ENCODE peak calls at places on chromosomes 1 and 21, in eight cellular contexts. One of them, this sample, is unnamed. For H3K4me1, the result is how much of the 10 kb centered on the place peaks cover.

GRCh38 chr1:6872573-6873261 is 87.5 kb downstream of the CAMTA1 start:
- DNase-seq in transverse colon: no peak
- DNase-seq in endodermal cell: no peak
- DNase-seq in stomach: no peak
- DNase-seq in thyroid gland: no peak
- DNase-seq in A549: no peak
- DNase-seq in lower lobe of right lung: no peak
- DNase-seq in psoas muscle: no peak
- DNase-seq in this sample: no peak

GRCh38 chr1:180083164-180083563 is 71.5 kb upstream of the QSOX1 start:
- DNase-seq in transverse colon: no peak
- DNase-seq in endodermal cell: no peak
- DNase-seq in stomach: no peak
- DNase-seq in thyroid gland: no peak
- DNase-seq in A549: no peak
- DNase-seq in lower lobe of right lung: no peak
- DNase-seq in psoas muscle: no peak
- DNase-seq in this sample: no peak

GRCh38 chr1:152946248-152946647 is 758 bp upstream of the SPRR5 start:
- DNase-seq in transverse colon: no peak
- DNase-seq in endodermal cell: no peak
- DNase-seq in stomach: no peak
- DNase-seq in thyroid gland: no peak
- DNase-seq in A549: no peak
- DNase-seq in lower lobe of right lung: no peak
- DNase-seq in psoas muscle: no peak
- DNase-seq in this sample: no peak

GRCh38 chr21:32770514-32771133 is 931 bp downstream of the PAXBP1 start:
- DNase-seq in transverse colon: no peak
- DNase-seq in endodermal cell: no peak
- DNase-seq in stomach: no peak
- DNase-seq in thyroid gland: peak
- DNase-seq in A549: no peak
- DNase-seq in lower lobe of right lung: no peak
- DNase-seq in psoas muscle: no peak
- DNase-seq in this sample: no peak

GRCh38 chr1:39238476-39238875 is 34.0 kb downstream of the MACF1 start:
- DNase-seq in transverse colon: no peak
- DNase-seq in endodermal cell: no peak
- DNase-seq in stomach: no peak
- DNase-seq in thyroid gland: no peak
- DNase-seq in A549: no peak
- DNase-seq in lower lobe of right lung: no peak
- DNase-seq in psoas muscle: no peak
- DNase-seq in this sample: no peak

GRCh38 chr1:46719689-46720088 is 775 bp upstream of the EFCAB14 start:
- DNase-seq in transverse colon: peak
- DNase-seq in endodermal cell: no peak
- DNase-seq in stomach: peak
- DNase-seq in thyroid gland: no peak
- DNase-seq in A549: no peak
- DNase-seq in lower lobe of right lung: peak
- DNase-seq in psoas muscle: no peak
- DNase-seq in this sample: no peak

GRCh38 chr21:46116846-46117585 is 19.1 kb downstream of the COL6A2 start:
- DNase-seq in transverse colon: peak
- DNase-seq in endodermal cell: peak
- DNase-seq in stomach: no peak
- DNase-seq in thyroid gland: no peak
- DNase-seq in A549: no peak
- DNase-seq in lower lobe of right lung: peak
- DNase-seq in psoas muscle: peak
- DNase-seq in this sample: no peak

GRCh38 chr1:165495811-165496143 is 48.0 kb upstream of the LRRC52 start:
- DNase-seq in transverse colon: no peak
- DNase-seq in endodermal cell: no peak
- DNase-seq in stomach: no peak
- DNase-seq in thyroid gland: no peak
- DNase-seq in A549: no peak
- DNase-seq in lower lobe of right lung: no peak
- DNase-seq in psoas muscle: no peak
- DNase-seq in this sample: no peak

GRCh38 chr1:9281071-9281827 is 11.4 kb upstream of the SPSB1 start:
- DNase-seq in transverse colon: no peak
- DNase-seq in endodermal cell: no peak
- DNase-seq in stomach: no peak
- DNase-seq in thyroid gland: no peak
- DNase-seq in A549: no peak
- DNase-seq in lower lobe of right lung: no peak
- DNase-seq in psoas muscle: peak
- DNase-seq in this sample: no peak

GRCh38 chr1:30234091-30234490 is 489.3 kb downstream of the MATN1 start:
- DNase-seq in transverse colon: no peak
- DNase-seq in endodermal cell: no peak
- DNase-seq in stomach: no peak
- DNase-seq in thyroid gland: no peak
- DNase-seq in A549: no peak
- DNase-seq in lower lobe of right lung: no peak
- DNase-seq in psoas muscle: no peak
- DNase-seq in this sample: no peak

GRCh38 chr1:30226648-30227047 is 496.7 kb downstream of the MATN1 start:
- DNase-seq in transverse colon: no peak
- DNase-seq in endodermal cell: no peak
- DNase-seq in stomach: no peak
- DNase-seq in thyroid gland: no peak
- DNase-seq in A549: no peak
- DNase-seq in lower lobe of right lung: no peak
- DNase-seq in psoas muscle: no peak
- DNase-seq in this sample: no peak

GRCh38 chr1:30229960-30230359 is 493.4 kb downstream of the MATN1 start:
- DNase-seq in transverse colon: no peak
- DNase-seq in endodermal cell: no peak
- DNase-seq in stomach: no peak
- DNase-seq in thyroid gland: no peak
- DNase-seq in A549: no peak
- DNase-seq in lower lobe of right lung: no peak
- DNase-seq in psoas muscle: no peak
- DNase-seq in this sample: no peak

GRCh38 chr1:30229557-30229956 is 493.8 kb downstream of the MATN1 start:
- DNase-seq in transverse colon: no peak
- DNase-seq in endodermal cell: no peak
- DNase-seq in stomach: no peak
- DNase-seq in thyroid gland: no peak
- DNase-seq in A549: no peak
- DNase-seq in lower lobe of right lung: no peak
- DNase-seq in psoas muscle: no peak
- DNase-seq in this sample: no peak

DNA sequence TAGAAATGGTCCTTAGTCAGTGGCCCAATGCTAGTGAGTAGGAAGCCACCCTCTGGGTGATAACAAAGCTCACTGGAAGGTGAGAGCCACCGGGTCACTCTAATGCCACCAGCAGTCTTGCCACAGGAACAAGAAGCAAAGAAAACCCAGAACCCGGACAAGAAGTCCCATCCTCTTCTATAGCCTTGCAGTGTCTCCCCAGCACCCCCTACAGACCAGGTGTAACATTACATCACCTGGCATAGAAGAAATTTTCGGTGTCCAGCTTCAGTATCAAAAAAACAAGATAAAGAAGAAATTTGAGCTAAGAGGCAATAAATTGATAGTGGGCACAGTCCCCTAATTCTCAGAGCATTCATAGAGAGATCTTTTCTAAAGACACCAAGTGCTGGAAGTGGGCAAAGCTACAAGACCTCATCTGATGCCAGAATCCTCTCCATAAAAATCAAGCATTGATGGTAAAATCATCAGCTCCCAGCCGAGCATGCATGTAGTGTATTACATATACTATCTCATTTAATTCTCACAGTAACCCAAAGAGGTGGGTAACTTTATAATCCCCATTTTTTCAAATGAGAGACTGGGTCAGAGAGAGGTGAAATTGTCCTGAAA is 491.0 kb downstream of the MATN1 start:
- DNase-seq in transverse colon: no peak
- DNase-seq in endodermal cell: peak
- DNase-seq in stomach: no peak
- DNase-seq in thyroid gland: no peak
- DNase-seq in A549: peak
- DNase-seq in lower lobe of right lung: no peak
- DNase-seq in psoas muscle: no peak
- DNase-seq in this sample: no peak
- TF ChIP-seq CTCF in transverse colon: peak
- TF ChIP-seq CTCF in endodermal cell: peak
- TF ChIP-seq CTCF in stomach: peak
- TF ChIP-seq CTCF in thyroid gland: no peak
- TF ChIP-seq CTCF in A549: peak
- TF ChIP-seq CTCF in lower lobe of right lung: peak
- TF ChIP-seq CTCF in psoas muscle: peak
- TF ChIP-seq CTCF in this sample: no peak

GRCh38 chr1:235990376-235990795 is 74.5 kb downstream of the NID1 start:
- DNase-seq in transverse colon: no peak
- DNase-seq in endodermal cell: no peak
- DNase-seq in stomach: no peak
- DNase-seq in thyroid gland: no peak
- DNase-seq in A549: no peak
- DNase-seq in lower lobe of right lung: no peak
- DNase-seq in psoas muscle: no peak
- DNase-seq in this sample: no peak

GRCh38 chr1:235992346-235992745 is 72.5 kb downstream of the NID1 start:
- DNase-seq in transverse colon: no peak
- DNase-seq in endodermal cell: no peak
- DNase-seq in stomach: no peak
- DNase-seq in thyroid gland: no peak
- DNase-seq in A549: no peak
- DNase-seq in lower lobe of right lung: no peak
- DNase-seq in psoas muscle: no peak
- DNase-seq in this sample: no peak

GRCh38 chr1:235992868-235993267 is 72.0 kb downstream of the NID1 start:
- DNase-seq in transverse colon: no peak
- DNase-seq in endodermal cell: no peak
- DNase-seq in stomach: no peak
- DNase-seq in thyroid gland: no peak
- DNase-seq in A549: no peak
- DNase-seq in lower lobe of right lung: no peak
- DNase-seq in psoas muscle: no peak
- DNase-seq in this sample: no peak

GRCh38 chr1:235986869-235987268 is 78.0 kb downstream of the NID1 start:
- DNase-seq in transverse colon: no peak
- DNase-seq in endodermal cell: no peak
- DNase-seq in stomach: no peak
- DNase-seq in thyroid gland: no peak
- DNase-seq in A549: no peak
- DNase-seq in lower lobe of right lung: no peak
- DNase-seq in psoas muscle: no peak
- DNase-seq in this sample: no peak

DNA sequence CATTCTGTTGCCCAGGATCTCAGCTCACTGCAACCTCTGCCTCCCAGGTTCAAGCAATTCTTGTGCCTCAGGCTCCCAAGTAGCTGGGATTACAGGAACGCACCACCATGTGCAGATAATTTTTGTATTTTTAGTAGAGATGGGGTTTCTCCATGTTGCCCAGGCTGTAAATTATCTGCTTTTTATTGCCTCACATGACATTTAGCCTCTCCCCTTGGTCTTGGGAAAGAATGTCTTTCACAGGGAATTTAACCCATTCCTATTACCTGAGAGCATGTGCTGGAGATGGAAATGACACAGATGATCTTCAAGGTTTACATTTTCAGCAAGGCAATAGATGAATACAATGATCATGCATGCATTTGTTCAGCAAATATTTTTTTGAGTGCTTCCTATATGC is 75.8 kb downstream of the NID1 start:
- DNase-seq in transverse colon: no peak
- DNase-seq in endodermal cell: no peak
- DNase-seq in stomach: no peak
- DNase-seq in thyroid gland: no peak
- DNase-seq in A549: no peak
- DNase-seq in lower lobe of right lung: no peak
- DNase-seq in psoas muscle: no peak
- DNase-seq in this sample: no peak
- H3K27ac ChIP-seq in transverse colon: no peak
- H3K27ac ChIP-seq in endodermal cell: no peak
- H3K27ac ChIP-seq in stomach: no peak
- H3K27ac ChIP-seq in thyroid gland: no peak
- H3K27ac ChIP-seq in A549: no peak
- H3K27ac ChIP-seq in lower lobe of right lung: no peak
- H3K27ac ChIP-seq in psoas muscle: no peak
- H3K27ac ChIP-seq in this sample: no peak

GRCh38 chr1:25544819-25545218 is 1.4 kb downstream of the LDLRAP1 start:
- DNase-seq in transverse colon: peak
- DNase-seq in endodermal cell: no peak
- DNase-seq in stomach: peak
- DNase-seq in thyroid gland: peak
- DNase-seq in A549: no peak
- DNase-seq in lower lobe of right lung: peak
- DNase-seq in psoas muscle: peak
- DNase-seq in this sample: no peak
- H3K4me1 ChIP-seq in transverse colon: half or more
- H3K4me1 ChIP-seq in endodermal cell: under half
- H3K4me1 ChIP-seq in stomach: under half
- H3K4me1 ChIP-seq in thyroid gland: under half
- H3K4me1 ChIP-seq in A549: under half
- H3K4me1 ChIP-seq in lower lobe of right lung: half or more
- H3K4me1 ChIP-seq in psoas muscle: under half
- H3K4me1 ChIP-seq in this sample: under half

GRCh38 chr1:207221934-207222351 is 99.5 kb upstream of the CD55 start:
- DNase-seq in transverse colon: no peak
- DNase-seq in endodermal cell: no peak
- DNase-seq in stomach: no peak
- DNase-seq in thyroid gland: no peak
- DNase-seq in A549: no peak
- DNase-seq in lower lobe of right lung: no peak
- DNase-seq in psoas muscle: no peak
- DNase-seq in this sample: no peak

GRCh38 chr1:207218512-207219352 is 102.7 kb upstream of the CD55 start:
- DNase-seq in transverse colon: no peak
- DNase-seq in endodermal cell: no peak
- DNase-seq in stomach: peak
- DNase-seq in thyroid gland: peak
- DNase-seq in A549: no peak
- DNase-seq in lower lobe of right lung: peak
- DNase-seq in psoas muscle: no peak
- DNase-seq in this sample: no peak

GRCh38 chr1:207217778-207218511 is 103.5 kb upstream of the CD55 start:
- DNase-seq in transverse colon: no peak
- DNase-seq in endodermal cell: no peak
- DNase-seq in stomach: no peak
- DNase-seq in thyroid gland: no peak
- DNase-seq in A549: no peak
- DNase-seq in lower lobe of right lung: no peak
- DNase-seq in psoas muscle: no peak
- DNase-seq in this sample: no peak

GRCh38 chr1:207223162-207223561 is 98.3 kb upstream of the CD55 start:
- DNase-seq in transverse colon: no peak
- DNase-seq in endodermal cell: no peak
- DNase-seq in stomach: no peak
- DNase-seq in thyroid gland: no peak
- DNase-seq in A549: no peak
- DNase-seq in lower lobe of right lung: no peak
- DNase-seq in psoas muscle: no peak
- DNase-seq in this sample: no peak

GRCh38 chr1:207219979-207220889 is 101.2 kb upstream of the CD55 start:
- DNase-seq in transverse colon: no peak
- DNase-seq in endodermal cell: peak
- DNase-seq in stomach: no peak
- DNase-seq in thyroid gland: no peak
- DNase-seq in A549: no peak
- DNase-seq in lower lobe of right lung: peak
- DNase-seq in psoas muscle: no peak
- DNase-seq in this sample: no peak
- TF ChIP-seq CTCF in transverse colon: no peak
- TF ChIP-seq CTCF in endodermal cell: peak
- TF ChIP-seq CTCF in stomach: no peak
- TF ChIP-seq CTCF in thyroid gland: no peak
- TF ChIP-seq CTCF in A549: no peak
- TF ChIP-seq CTCF in lower lobe of right lung: no peak
- TF ChIP-seq CTCF in psoas muscle: no peak
- TF ChIP-seq CTCF in this sample: no peak

This sample was measured in gastrocnemius medialis.